ENCODE peak calls at places on chromosomes 2 and 18, in four cellular contexts. F is WTC11, T is HEK293T, Q is HepG2. Z is an unnamed sample.

GRCh38 chr2:43000242-43001054 is 208.1 kb upstream of the HAAO start:
- DNase-seq in F (no peak), T (no peak), Q (peak), Z (no peak)

GRCh38 chr2:10894264-10894935 is 17.3 kb upstream of the KCNF1 start:
- DNase-seq in F (no peak), T (no peak), Q (no peak), Z (no peak)

GRCh38 chr2:210072493-210072892 is 70.1 kb downstream of the RPE start:
- DNase-seq in F (no peak), T (no peak), Q (no peak), Z (no peak)

GRCh38 chr2:176139170-176139611 is 9.7 kb downstream of the HOXD8 start:
- DNase-seq in F (no peak), T (no peak), Q (no peak), Z (no peak)

GRCh38 chr18:12307251-12307736 is 747 bp upstream of the TUBB6 start:
- DNase-seq in F (peak), T (no peak), Q (no peak), Z (no peak)

GRCh38 chr2:138446043-138446442 is 55.5 kb upstream of the SPOPL start:
- DNase-seq in F (no peak), T (no peak), Q (no peak), Z (no peak)

GRCh38 chr2:148989882-148990493 is 48.5 kb upstream of the LYPD6B start:
- DNase-seq in F (peak), T (peak), Q (peak), Z (peak)

GRCh38 chr2:1855150-1855549 is 110.8 kb upstream of the PXDN start:
- DNase-seq in F (peak), T (no peak), Q (no peak), Z (no peak)

GRCh38 chr2:182435754-182436153 is 8.9 kb upstream of the PDE1A start:
- DNase-seq in F (no peak), T (no peak), Q (no peak), Z (no peak)

GRCh38 chr2:101751276-101751675 is 53.8 kb downstream of the MAP4K4 start:
- DNase-seq in F (no peak), T (no peak), Q (no peak), Z (no peak)

GRCh38 chr18:23963443-23964185 is 50.9 kb upstream of the TTC39C start:
- DNase-seq in F (no peak), T (no peak), Q (peak), Z (no peak)

GRCh38 chr18:7890078-7890477 is 323.0 kb downstream of the PTPRM start:
- DNase-seq in F (no peak), T (no peak), Q (no peak), Z (no peak)

GRCh38 chr2:207616185-207616584 is 9.0 kb downstream of the METTL21A start:
- DNase-seq in F (no peak), T (no peak), Q (no peak), Z (no peak)

GRCh38 chr2:197846120-197846519 is 41.7 kb downstream of the PLCL1 start:
- DNase-seq in F (no peak), T (no peak), Q (no peak), Z (no peak)

GRCh38 chr2:164028764-164029534 is 293.1 kb upstream of the FIGN start:
- DNase-seq in F (no peak), T (no peak), Q (no peak), Z (no peak)

GRCh38 chr2:209091026-209091425 is 332.8 kb upstream of the MAP2 start:
- DNase-seq in F (no peak), T (no peak), Q (no peak), Z (no peak)

GRCh38 chr18:37987901-37988300 is 422.3 kb upstream of the CELF4 start:
- DNase-seq in F (no peak), T (no peak), Q (no peak), Z (no peak)

GRCh38 chr2:230661072-230661957 is 51.3 kb upstream of the CAB39 start:
- DNase-seq in F (no peak), T (no peak), Q (no peak), Z (no peak)

GRCh38 chr2:74959106-74959751 is 786 bp downstream of the POLE4 start:
- DNase-seq in F (no peak), T (no peak), Q (no peak), Z (no peak)

GRCh38 chr2:101251844-101252407 is 760 bp upstream of the CNOT11 start:
- DNase-seq in F (peak), T (peak), Q (peak), Z (no peak)

GRCh38 chr2:215397632-215398341 is 38.1 kb downstream of the FN1 start:
- DNase-seq in F (no peak), T (no peak), Q (peak), Z (no peak)

GRCh38 chr2:235901243-235901642 is 266.9 kb downstream of the GBX2 start:
- DNase-seq in F (no peak), T (no peak), Q (peak), Z (no peak)

GRCh38 chr2:145049475-145049874 is 529.6 kb upstream of the ZEB2 start:
- DNase-seq in F (no peak), T (no peak), Q (no peak), Z (no peak)

GRCh38 chr2:10052216-10052615 is 8.9 kb downstream of the KLF11 start:
- DNase-seq in F (no peak), T (no peak), Q (no peak), Z (no peak)

GRCh38 chr2:109694190-109694589 is 80.0 kb downstream of the SOWAHC start:
- DNase-seq in F (no peak), T (no peak), Q (peak), Z (no peak)

GRCh38 chr2:40287201-40287600 is 164.7 kb downstream of the SLC8A1 start:
- DNase-seq in F (no peak), T (no peak), Q (no peak), Z (no peak)

GRCh38 chr2:16126141-16126968 is 186.0 kb downstream of the MYCN start:
- DNase-seq in F (no peak), T (no peak), Q (no peak), Z (no peak)

GRCh38 chr2:163646659-163647058 is 89.1 kb downstream of the FIGN start:
- DNase-seq in F (no peak), T (no peak), Q (no peak), Z (no peak)

GRCh38 chr2:54224997-54225396 is 31.0 kb downstream of the TSPYL6 start:
- DNase-seq in F (no peak), T (no peak), Q (no peak), Z (no peak)

GRCh38 chr18:45541421-45541820 is 73.9 kb upstream of the SLC14A2 start:
- DNase-seq in F (no peak), T (no peak), Q (no peak), Z (no peak)

GRCh38 chr2:95273911-95274290 is 348 bp upstream of the PROM2 start:
- DNase-seq in F (no peak), T (no peak), Q (no peak), Z (no peak)

GRCh38 chr2:202695166-202695565 is 60.4 kb downstream of the FAM117B start:
- DNase-seq in F (no peak), T (no peak), Q (no peak), Z (no peak)
- TF ChIP-seq ELF4 in F (no peak), T (no peak), Q (no peak), Z (no peak)

DNA sequence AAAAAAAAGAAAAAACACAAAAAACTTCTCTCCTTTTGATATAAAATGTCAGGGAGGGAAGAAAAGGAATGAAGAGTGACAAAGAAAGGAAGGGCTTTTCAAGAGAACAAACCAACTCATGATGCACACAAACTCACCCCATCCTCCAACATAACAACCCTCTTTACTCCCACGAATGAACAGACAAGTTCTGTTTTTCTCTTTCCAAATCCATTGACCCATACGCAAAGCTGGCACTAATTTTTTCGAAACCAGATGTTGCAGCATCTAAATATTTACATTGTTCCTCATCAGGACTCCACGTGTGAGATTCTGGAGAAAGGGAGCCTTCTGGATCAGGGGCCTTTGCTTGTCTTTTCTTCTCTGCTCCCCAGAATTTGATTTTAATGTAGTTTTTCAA is 143.3 kb upstream of the BCL2L11 start:
- DNase-seq in F (no peak), T (no peak), Q (no peak), Z (no peak)
- TF ChIP-seq ELF4 in F (no peak), T (no peak), Q (no peak), Z (no peak)

DNA sequence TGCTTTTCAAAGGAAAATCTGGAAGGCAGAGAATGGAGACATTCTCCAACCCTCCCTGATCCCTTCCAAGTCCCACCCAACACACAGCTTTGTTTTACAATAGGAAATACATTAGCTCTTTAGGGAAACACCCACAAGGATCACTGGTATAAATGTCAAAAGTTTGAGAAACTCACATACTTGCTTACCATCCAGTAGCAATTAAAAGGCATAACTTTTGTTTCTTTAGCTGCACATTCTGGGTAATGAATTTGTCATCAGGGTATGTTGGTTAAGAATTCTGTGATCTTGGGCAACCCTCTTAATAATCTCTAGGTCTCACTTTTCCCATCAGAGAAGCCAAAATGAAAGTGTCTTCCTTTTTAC is 97.2 kb upstream of the SEC11C start:
- DNase-seq in F (no peak), T (no peak), Q (no peak), Z (no peak)
- TF ChIP-seq ELF4 in F (no peak), T (no peak), Q (no peak), Z (no peak)

DNA sequence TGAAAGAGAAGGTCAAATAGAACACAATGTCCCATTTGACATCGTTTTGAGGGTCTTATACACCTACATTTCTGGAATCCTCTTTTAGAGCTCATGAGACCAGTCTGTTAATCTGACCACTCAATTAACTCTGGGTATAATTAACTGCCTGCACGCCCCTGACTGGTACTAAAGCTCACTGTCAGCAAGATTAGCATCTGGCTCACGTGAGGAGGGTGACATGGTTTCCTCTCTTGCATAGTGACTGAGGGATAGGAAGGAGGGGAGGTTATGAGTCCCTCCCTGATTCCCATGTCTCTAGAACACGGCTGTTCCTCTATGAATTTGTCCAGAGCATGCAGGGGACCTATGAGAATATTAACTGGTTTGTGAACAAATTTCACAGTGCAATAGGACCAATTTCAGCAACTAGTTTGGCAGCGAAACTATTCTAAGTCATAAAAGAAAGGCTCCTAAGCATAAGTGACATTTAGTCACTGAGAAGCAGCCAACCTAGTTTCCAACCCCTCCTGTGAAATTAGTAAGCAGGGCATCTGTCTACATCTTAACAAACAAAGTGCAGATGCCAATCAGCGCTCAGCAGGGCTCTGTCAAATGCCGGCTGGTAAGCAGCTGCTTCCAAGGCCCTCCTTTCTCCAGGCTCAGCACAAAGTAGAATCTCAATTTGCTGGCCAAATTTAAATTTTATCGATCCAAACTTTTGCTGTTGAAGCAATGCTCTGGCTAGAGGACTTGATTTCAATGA is 124.5 kb downstream of the ICOS start:
- DNase-seq in F (no peak), T (no peak), Q (no peak), Z (no peak)
- TF ChIP-seq ELF4 in F (no peak), T (no peak), Q (no peak), Z (no peak)

DNA sequence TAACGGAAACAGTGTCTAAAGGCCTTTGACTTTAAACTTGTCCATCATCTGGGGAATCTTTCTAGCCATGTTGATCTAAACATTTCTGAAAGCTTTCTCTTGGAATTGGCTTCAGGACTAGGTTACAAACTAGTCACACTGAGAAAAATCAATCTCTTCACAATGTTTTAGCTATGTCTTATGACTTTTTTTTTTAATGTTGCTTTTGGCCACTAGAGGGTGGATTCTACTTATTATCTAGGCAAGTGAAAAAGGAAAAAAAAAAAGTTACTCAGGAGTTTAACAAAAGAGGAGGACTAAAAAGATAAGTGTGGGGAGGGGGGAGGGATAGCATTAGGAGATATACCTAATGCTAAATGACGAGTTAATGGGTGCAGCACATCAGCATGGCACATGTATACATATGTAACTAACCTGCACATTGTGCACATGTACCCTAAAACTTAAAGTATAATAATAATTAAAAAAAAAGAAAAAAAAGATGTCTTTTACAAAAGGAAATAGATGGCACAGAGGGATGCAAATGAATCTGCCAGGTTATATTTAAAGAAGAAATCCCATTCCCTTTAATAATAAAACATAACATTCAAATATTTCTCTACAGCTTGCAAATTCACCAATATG is 160.4 kb upstream of the PID1 start:
- DNase-seq in F (no peak), T (no peak), Q (peak), Z (peak)
- TF ChIP-seq ELF4 in F (no peak), T (no peak), Q (no peak), Z (no peak)